ENCODE peak calls at places on chromosomes 1 and 21, in eight cellular contexts. One of them, this sample, is unnamed.

GRCh38 chr1:214018605-214019268 is 31.0 kb downstream of the PROX1 start:
- DNase-seq in AG09309: no peak
- DNase-seq in heart right ventricle: no peak
- DNase-seq in uterus: no peak
- DNase-seq in HFF-Myc: no peak
- DNase-seq in IMR-90: no peak
- DNase-seq in body of pancreas: no peak
- DNase-seq in BE2C: no peak
- DNase-seq in this sample: peak; percentile 6

GRCh38 chr1:22812092-22812880 is 101.6 kb downstream of the EPHB2 start:
- DNase-seq in BE2C: no peak
- DNase-seq in HFF-Myc: no peak
- DNase-seq in AG09309: no peak
- DNase-seq in body of pancreas: no peak
- DNase-seq in uterus: no peak
- DNase-seq in IMR-90: no peak
- DNase-seq in heart right ventricle: no peak
- DNase-seq in this sample: no peak

GRCh38 chr1:33745942-33746341 is 117.9 kb upstream of the HMGB4 start:
- DNase-seq in IMR-90: no peak
- DNase-seq in heart right ventricle: no peak
- DNase-seq in BE2C: no peak
- DNase-seq in HFF-Myc: no peak
- DNase-seq in uterus: no peak
- DNase-seq in AG09309: no peak
- DNase-seq in body of pancreas: no peak
- DNase-seq in this sample: no peak

GRCh38 chr21:36424592-36424991 is 39.4 kb downstream of the CHAF1B start:
- DNase-seq in heart right ventricle: no peak
- DNase-seq in AG09309: no peak
- DNase-seq in HFF-Myc: no peak
- DNase-seq in uterus: no peak
- DNase-seq in body of pancreas: no peak
- DNase-seq in BE2C: no peak
- DNase-seq in IMR-90: no peak
- DNase-seq in this sample: no peak

GRCh38 chr1:93567255-93567918 is 114.2 kb downstream of the BCAR3 start:
- DNase-seq in AG09309: peak; percentile 83
- DNase-seq in IMR-90: peak; percentile 98
- DNase-seq in body of pancreas: no peak
- DNase-seq in BE2C: peak; percentile 70
- DNase-seq in heart right ventricle: peak; percentile 31
- DNase-seq in uterus: peak; percentile 39
- DNase-seq in HFF-Myc: peak; percentile 80
- DNase-seq in this sample: no peak

GRCh38 chr1:31627930-31628421 is 10.5 kb downstream of the HCRTR1 start:
- DNase-seq in heart right ventricle: peak; percentile 68
- DNase-seq in uterus: no peak
- DNase-seq in BE2C: peak; percentile 79
- DNase-seq in HFF-Myc: no peak
- DNase-seq in IMR-90: no peak
- DNase-seq in body of pancreas: peak; percentile 60
- DNase-seq in AG09309: no peak
- DNase-seq in this sample: no peak

GRCh38 chr1:3896396-3897000 is 3.6 kb downstream of the C1orf174 start:
- DNase-seq in body of pancreas: no peak
- DNase-seq in heart right ventricle: no peak
- DNase-seq in IMR-90: no peak
- DNase-seq in BE2C: no peak
- DNase-seq in AG09309: no peak
- DNase-seq in uterus: no peak
- DNase-seq in HFF-Myc: no peak
- DNase-seq in this sample: no peak

GRCh38 chr1:2019162-2019542 is at the start of gene GABRD:
- DNase-seq in uterus: no peak
- DNase-seq in HFF-Myc: no peak
- DNase-seq in AG09309: no peak
- DNase-seq in IMR-90: no peak
- DNase-seq in BE2C: no peak
- DNase-seq in heart right ventricle: no peak
- DNase-seq in body of pancreas: no peak
- DNase-seq in this sample: no peak

GRCh38 chr1:100556181-100556580 is 18.2 kb downstream of the GPR88 start:
- DNase-seq in body of pancreas: no peak
- DNase-seq in uterus: no peak
- DNase-seq in IMR-90: no peak
- DNase-seq in BE2C: no peak
- DNase-seq in AG09309: no peak
- DNase-seq in HFF-Myc: no peak
- DNase-seq in heart right ventricle: no peak
- DNase-seq in this sample: no peak

GRCh38 chr1:91553196-91553595 is 52.5 kb downstream of the CDC7 start:
- DNase-seq in IMR-90: peak; percentile 80
- DNase-seq in heart right ventricle: no peak
- DNase-seq in body of pancreas: peak; percentile 71
- DNase-seq in BE2C: no peak
- DNase-seq in HFF-Myc: no peak
- DNase-seq in uterus: no peak
- DNase-seq in AG09309: no peak
- DNase-seq in this sample: no peak

GRCh38 chr1:29304025-29304684 is 67.8 kb downstream of the PTPRU start:
- DNase-seq in HFF-Myc: no peak
- DNase-seq in body of pancreas: no peak
- DNase-seq in heart right ventricle: no peak
- DNase-seq in BE2C: no peak
- DNase-seq in AG09309: no peak
- DNase-seq in uterus: no peak
- DNase-seq in IMR-90: no peak
- DNase-seq in this sample: no peak

GRCh38 chr1:54795841-54796468 is 5.2 kb downstream of the TTC22 start:
- DNase-seq in body of pancreas: peak; percentile 18
- DNase-seq in heart right ventricle: no peak
- DNase-seq in HFF-Myc: no peak
- DNase-seq in AG09309: no peak
- DNase-seq in IMR-90: no peak
- DNase-seq in BE2C: no peak
- DNase-seq in uterus: no peak
- DNase-seq in this sample: no peak

GRCh38 chr1:54795100-54795665 is 5.9 kb downstream of the TTC22 start:
- DNase-seq in AG09309: no peak
- DNase-seq in body of pancreas: no peak
- DNase-seq in HFF-Myc: no peak
- DNase-seq in heart right ventricle: no peak
- DNase-seq in uterus: no peak
- DNase-seq in IMR-90: no peak
- DNase-seq in BE2C: no peak
- DNase-seq in this sample: no peak

GRCh38 chr1:54792686-54793282 is 8.3 kb downstream of the TTC22 start:
- DNase-seq in IMR-90: no peak
- DNase-seq in uterus: peak; percentile 30
- DNase-seq in heart right ventricle: no peak
- DNase-seq in HFF-Myc: no peak
- DNase-seq in body of pancreas: no peak
- DNase-seq in BE2C: peak; percentile 69
- DNase-seq in AG09309: no peak
- DNase-seq in this sample: no peak

GRCh38 chr1:54796902-54797301 is 4.2 kb downstream of the TTC22 start:
- DNase-seq in uterus: no peak
- DNase-seq in IMR-90: no peak
- DNase-seq in BE2C: no peak
- DNase-seq in AG09309: no peak
- DNase-seq in body of pancreas: no peak
- DNase-seq in heart right ventricle: no peak
- DNase-seq in HFF-Myc: no peak
- DNase-seq in this sample: no peak

GRCh38 chr1:54794401-54795099 is 6.6 kb downstream of the TTC22 start:
- DNase-seq in AG09309: no peak
- DNase-seq in IMR-90: peak; percentile 4
- DNase-seq in uterus: no peak
- DNase-seq in BE2C: no peak
- DNase-seq in body of pancreas: peak; percentile 27
- DNase-seq in heart right ventricle: no peak
- DNase-seq in HFF-Myc: no peak
- DNase-seq in this sample: no peak
- TF ChIP-seq CTCF in AG09309: no peak
- TF ChIP-seq CTCF in IMR-90: no peak
- TF ChIP-seq CTCF in uterus: no peak
- TF ChIP-seq CTCF in BE2C: no peak
- TF ChIP-seq CTCF in body of pancreas: no peak
- TF ChIP-seq CTCF in heart right ventricle: no peak
- TF ChIP-seq CTCF in HFF-Myc: no peak
- TF ChIP-seq CTCF in this sample: no peak

GRCh38 chr1:173862769-173863223 is 5.0 kb downstream of the GAS5 start:
- DNase-seq in HFF-Myc: no peak
- DNase-seq in IMR-90: no peak
- DNase-seq in heart right ventricle: no peak
- DNase-seq in body of pancreas: no peak
- DNase-seq in AG09309: no peak
- DNase-seq in uterus: no peak
- DNase-seq in BE2C: no peak
- DNase-seq in this sample: no peak

GRCh38 chr1:173866462-173866861 is 1.3 kb downstream of the GAS5 start:
- DNase-seq in HFF-Myc: no peak
- DNase-seq in AG09309: no peak
- DNase-seq in uterus: no peak
- DNase-seq in body of pancreas: no peak
- DNase-seq in BE2C: no peak
- DNase-seq in heart right ventricle: no peak
- DNase-seq in IMR-90: no peak
- DNase-seq in this sample: no peak

GRCh38 chr1:173865468-173866164 is 2.2 kb downstream of the GAS5 start:
- DNase-seq in body of pancreas: no peak
- DNase-seq in uterus: no peak
- DNase-seq in heart right ventricle: no peak
- DNase-seq in BE2C: no peak
- DNase-seq in AG09309: no peak
- DNase-seq in HFF-Myc: no peak
- DNase-seq in IMR-90: no peak
- DNase-seq in this sample: no peak

GRCh38 chr1:173863224-173864151 is 4.3 kb downstream of the GAS5 start:
- DNase-seq in HFF-Myc: no peak
- DNase-seq in BE2C: no peak
- DNase-seq in IMR-90: no peak
- DNase-seq in heart right ventricle: no peak
- DNase-seq in AG09309: no peak
- DNase-seq in uterus: no peak
- DNase-seq in body of pancreas: no peak
- DNase-seq in this sample: no peak

GRCh38 chr1:173864179-173864867 is 3.5 kb downstream of the GAS5 start:
- DNase-seq in heart right ventricle: no peak
- DNase-seq in AG09309: no peak
- DNase-seq in body of pancreas: no peak
- DNase-seq in uterus: no peak
- DNase-seq in BE2C: no peak
- DNase-seq in IMR-90: peak; percentile 46
- DNase-seq in HFF-Myc: no peak
- DNase-seq in this sample: no peak
- H3K4me3 ChIP-seq in heart right ventricle: no peak overlapping the region
- H3K4me3 ChIP-seq in AG09309: no peak overlapping the region
- H3K4me3 ChIP-seq in body of pancreas: no peak overlapping the region
- H3K4me3 ChIP-seq in uterus: no peak overlapping the region
- H3K4me3 ChIP-seq in BE2C: peak overlapping the region; percentile 95
- H3K4me3 ChIP-seq in IMR-90: no peak overlapping the region
- H3K4me3 ChIP-seq in HFF-Myc: peak overlapping the region; percentile 84
- H3K4me3 ChIP-seq in this sample: peak overlapping the region; percentile 87

DNA sequence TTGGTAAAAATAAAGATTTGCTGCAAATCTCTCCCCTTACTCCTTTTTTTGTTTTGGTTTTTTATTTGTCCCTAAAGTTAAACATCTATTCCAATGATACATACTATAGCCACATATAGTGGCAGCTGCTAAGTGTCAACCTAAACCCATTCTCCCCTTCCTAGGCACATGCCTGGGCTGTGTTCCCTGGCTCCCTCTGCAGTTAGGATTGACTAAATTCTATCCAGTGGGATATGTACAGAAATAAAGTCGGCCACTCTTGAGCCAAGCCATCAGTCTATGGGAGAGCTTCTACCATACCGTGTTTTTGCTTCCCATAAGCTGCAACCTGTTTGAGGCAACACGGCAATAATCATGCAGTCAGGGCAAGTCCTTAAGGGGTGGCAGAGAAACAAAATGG is 23.6 kb downstream of the MCOLN3 start:
- DNase-seq in AG09309: no peak
- DNase-seq in body of pancreas: no peak
- DNase-seq in heart right ventricle: no peak
- DNase-seq in BE2C: no peak
- DNase-seq in IMR-90: no peak
- DNase-seq in HFF-Myc: no peak
- DNase-seq in uterus: no peak
- DNase-seq in this sample: no peak
- TF ChIP-seq CTCF in AG09309: no peak
- TF ChIP-seq CTCF in body of pancreas: no peak
- TF ChIP-seq CTCF in heart right ventricle: no peak
- TF ChIP-seq CTCF in BE2C: no peak
- TF ChIP-seq CTCF in IMR-90: no peak
- TF ChIP-seq CTCF in HFF-Myc: peak; percentile 2
- TF ChIP-seq CTCF in uterus: no peak
- TF ChIP-seq CTCF in this sample: no peak

DNA sequence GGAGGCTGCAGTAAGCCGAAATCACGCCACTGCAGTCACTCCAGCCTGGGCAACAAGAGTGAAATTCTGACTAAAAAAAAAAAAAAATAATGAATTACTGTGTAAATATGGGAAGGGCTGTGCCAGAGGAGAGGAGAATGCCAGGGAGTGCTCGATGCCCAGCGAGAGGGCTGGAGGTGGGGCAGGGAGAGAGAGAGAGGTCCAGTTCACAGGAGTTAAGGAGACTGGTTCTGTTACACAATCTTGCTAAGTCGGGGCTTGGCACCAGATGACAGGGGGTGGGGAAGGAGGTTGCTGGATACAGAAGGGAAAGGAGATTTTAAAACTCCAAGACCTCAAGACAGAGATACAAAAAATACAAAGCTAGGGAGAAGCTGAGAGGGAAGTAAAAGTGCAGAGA is 1.2 kb downstream of the SELENBP1 start:
- DNase-seq in HFF-Myc: no peak
- DNase-seq in AG09309: peak; percentile 11
- DNase-seq in BE2C: no peak
- DNase-seq in heart right ventricle: peak; percentile 38
- DNase-seq in IMR-90: peak; percentile 26
- DNase-seq in body of pancreas: peak; percentile 81
- DNase-seq in uterus: peak; percentile 78
- DNase-seq in this sample: no peak
- H3K4me3 ChIP-seq in HFF-Myc: no peak overlapping the region
- H3K4me3 ChIP-seq in AG09309: no peak overlapping the region
- H3K4me3 ChIP-seq in BE2C: no peak overlapping the region
- H3K4me3 ChIP-seq in heart right ventricle: peak overlapping the region; percentile 58
- H3K4me3 ChIP-seq in IMR-90: no peak overlapping the region
- H3K4me3 ChIP-seq in body of pancreas: no peak overlapping the region
- H3K4me3 ChIP-seq in uterus: peak overlapping the region; percentile 36
- H3K4me3 ChIP-seq in this sample: no peak overlapping the region